ENCODE peak calls at places on chromosome 2, in seven cellular contexts. I is GM12878, T is H1, S is HepG2, R is HCT116, V is K562, Y is SK-N-SH. Q is an unnamed sample.
A peak's percentile ranks its signal among the peaks of the same experiment; 100 is the strongest.

GRCh38 chr2:241110089-241110606 is 8.1 kb upstream of the MTERF4 start:
- DNase-seq in R (no peak), T (no peak), Y (no peak), V (no peak), I (no peak), S (no peak), Q (no peak)

GRCh38 chr2:152710713-152711112 is 6.5 kb downstream of the PRPF40A start:
- DNase-seq in Y (no peak), V (no peak), R (no peak), I (no peak), S (no peak), T (no peak), Q (no peak)

GRCh38 chr2:119468154-119468955 is 36.7 kb downstream of the TMEM37 start:
- DNase-seq in S (no peak), Y (no peak), V (no peak), R (no peak), I (no peak), T (no peak), Q (no peak)

GRCh38 chr2:164840930-164841718 is 499 bp downstream of the COBLL1 start:
- DNase-seq in S (peak; percentile 82), V (peak; percentile 34), T (no peak), R (peak; percentile 46), Y (peak; percentile 90), I (no peak), Q (peak; percentile 61)

GRCh38 chr2:234288974-234289455 is 207.9 kb downstream of the ARL4C start:
- DNase-seq in R (peak; percentile 65), I (no peak), V (peak; percentile 48), S (peak; percentile 75), Y (peak; percentile 67), T (peak; percentile 41), Q (peak; percentile 25)

GRCh38 chr2:230326453-230327417 is at the start of gene SP140L:
- DNase-seq in S (peak; percentile 82), R (peak; percentile 49), I (peak; percentile 55), T (no peak), V (peak; percentile 54), Y (no peak), Q (peak; percentile 41)

GRCh38 chr2:212912445-212913103 is 238.8 kb downstream of the IKZF2 start:
- DNase-seq in I (no peak), R (no peak), S (peak; percentile 18), T (no peak), V (no peak), Y (peak; percentile 50), Q (no peak)

GRCh38 chr2:161373939-161374338 is 42.2 kb upstream of the TBR1 start:
- DNase-seq in R (no peak), V (no peak), T (no peak), Y (no peak), I (no peak), S (no peak), Q (no peak)

GRCh38 chr2:31925517-31925916 is 85.3 kb downstream of the MEMO1 start:
- DNase-seq in V (no peak), S (peak; percentile 26), R (no peak), T (no peak), Y (no peak), I (no peak), Q (no peak)

GRCh38 chr2:239716536-239717318 is 308.4 kb downstream of the NDUFA10 start:
- DNase-seq in I (no peak), S (no peak), T (no peak), Y (peak; percentile 80), V (no peak), R (no peak), Q (no peak)
- TF ChIP-seq JUND in I (no peak), S (no peak), T (no peak), Y (no peak), V (no peak), R (no peak), Q (no peak)

DNA sequence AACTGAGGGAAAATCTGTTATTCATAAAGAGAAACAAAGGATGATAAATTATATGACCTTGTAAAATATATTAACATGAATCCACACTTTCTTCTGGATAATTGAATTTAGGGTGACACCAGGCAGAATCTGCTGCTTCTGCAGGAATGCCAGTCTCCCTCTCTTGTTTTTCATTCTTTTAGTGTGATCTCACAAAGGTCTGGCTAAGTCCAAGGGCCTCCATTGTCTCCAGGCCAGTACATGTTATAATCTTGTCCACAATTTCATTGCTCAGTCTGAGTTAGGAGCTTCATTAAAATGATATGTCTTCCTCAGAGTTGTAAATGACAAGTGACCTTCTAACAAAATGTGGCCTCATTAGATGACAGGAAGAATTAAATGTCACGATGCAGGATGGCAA is 110.2 kb downstream of the APOB start:
- DNase-seq in T (no peak), S (no peak), I (no peak), V (no peak), Y (no peak), R (no peak), Q (no peak)
- TF ChIP-seq JUND in T (no peak), S (no peak), I (no peak), V (no peak), Y (no peak), R (no peak), Q (no peak)

GRCh38 chr2:225011585-225011984 is 30.7 kb downstream of the DOCK10 start:
- DNase-seq in R (no peak), I (no peak), T (no peak), S (no peak), V (no peak), Y (no peak), Q (no peak)

GRCh38 chr2:225008179-225008829 is 34.0 kb downstream of the DOCK10 start:
- DNase-seq in T (no peak), Y (no peak), I (no peak), V (no peak), R (no peak), S (no peak), Q (no peak)

GRCh38 chr2:225009768-225010167 is 32.5 kb downstream of the DOCK10 start:
- DNase-seq in T (no peak), V (no peak), S (no peak), Y (no peak), I (no peak), R (no peak), Q (no peak)

GRCh38 chr2:225008935-225009334 is 33.3 kb downstream of the DOCK10 start:
- DNase-seq in S (peak; percentile 5), I (no peak), V (no peak), Y (peak; percentile 21), R (peak; percentile 26), T (no peak), Q (no peak)

GRCh38 chr2:225010804-225011203 is 31.5 kb downstream of the DOCK10 start:
- DNase-seq in S (no peak), I (no peak), T (no peak), R (peak; percentile 22), Y (no peak), V (no peak), Q (no peak)
- TF ChIP-seq JUND in S (no peak), I (no peak), T (no peak), R (peak; percentile 61), Y (peak; percentile 97), V (no peak), Q (no peak)

DNA sequence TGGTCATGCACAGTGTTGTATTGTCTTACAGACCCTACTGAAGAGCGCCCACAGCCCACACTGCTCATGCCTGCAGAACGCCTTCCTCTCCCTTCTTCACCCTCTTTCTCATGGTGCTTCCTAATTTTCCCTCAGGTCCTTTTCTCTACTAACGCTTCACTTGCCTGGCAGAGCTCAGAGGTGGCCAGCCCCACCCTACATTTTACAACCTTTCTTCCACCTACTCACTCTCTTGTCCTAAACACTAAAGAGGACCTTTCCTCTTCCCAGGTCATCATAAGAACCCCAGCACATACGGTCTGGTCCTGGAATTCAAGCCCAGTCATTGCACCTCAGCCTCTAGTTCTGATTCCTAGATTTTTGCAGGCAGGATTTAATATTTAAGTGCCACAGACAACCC is 11.7 kb upstream of the LGALSL start:
- DNase-seq in R (no peak), I (no peak), S (no peak), T (no peak), Y (no peak), V (no peak), Q (no peak)
- TF ChIP-seq JUND in R (no peak), I (no peak), S (no peak), T (no peak), Y (no peak), V (no peak), Q (no peak)

GRCh38 chr2:216492951-216493685 is 5.5 kb upstream of the RPL37A start:
- DNase-seq in R (no peak), Y (no peak), I (no peak), S (no peak), V (no peak), T (no peak), Q (no peak)

GRCh38 chr2:216491757-216492635 is 6.6 kb upstream of the RPL37A start:
- DNase-seq in I (peak; percentile 61), Y (no peak), V (no peak), R (no peak), S (peak; percentile 66), T (no peak), Q (no peak)

GRCh38 chr2:216486708-216487107 is 11.9 kb upstream of the RPL37A start:
- DNase-seq in R (no peak), Y (no peak), I (no peak), T (no peak), S (no peak), V (no peak), Q (no peak)

GRCh38 chr2:216485745-216486144 is 12.9 kb upstream of the RPL37A start:
- DNase-seq in Y (no peak), R (no peak), S (no peak), V (no peak), I (no peak), T (no peak), Q (no peak)

GRCh38 chr2:216490061-216490460 is 8.6 kb upstream of the RPL37A start:
- DNase-seq in I (no peak), Y (no peak), T (no peak), V (no peak), S (no peak), R (no peak), Q (no peak)
- TF ChIP-seq JUND in I (no peak), Y (peak; percentile 75), T (no peak), V (no peak), S (no peak), R (no peak), Q (no peak)